ENCODE peak calls at places on chromosomes 12 and 14, in eight cellular contexts. G, Q, T, K, D, H, U and L are unnamed samples.

GRCh38 chr14:52124791-52125661 is 56.2 kb upstream of the NID2 start:
- DNase-seq in Q (no peak), U (peak; percentile 3), K (peak; percentile 20), H (no peak), D (no peak), G (no peak), T (peak; percentile 36), L (no peak)

GRCh38 chr12:114751712-114752111 is 67.7 kb upstream of the TBX3 start:
- DNase-seq in D (no peak), K (no peak), T (no peak), Q (no peak), G (no peak), U (no peak), H (no peak), L (no peak)

GRCh38 chr14:89672636-89673279 is 255.7 kb upstream of the FOXN3 start:
- DNase-seq in U (no peak), K (no peak), H (no peak), D (no peak), Q (no peak), G (peak; percentile 31), T (peak; percentile 23), L (no peak)

GRCh38 chr14:36657409-36658090 is 4.1 kb upstream of the PAX9 start:
- DNase-seq in U (no peak), Q (no peak), K (no peak), H (no peak), G (no peak), D (no peak), T (no peak), L (no peak)

GRCh38 chr14:101665478-101666078 is 95.9 kb upstream of the PPP2R5C start:
- DNase-seq in Q (no peak), G (peak; percentile 19), U (no peak), K (peak; percentile 1), D (no peak), T (no peak), H (peak; percentile 21), L (peak; percentile 61)

GRCh38 chr12:82981150-82981549 is 294.4 kb downstream of the TMTC2 start:
- DNase-seq in H (no peak), D (no peak), K (no peak), Q (no peak), G (no peak), T (no peak), U (no peak), L (no peak)

GRCh38 chr14:52902971-52903385 is 47.9 kb downstream of the FERMT2 start:
- DNase-seq in T (no peak), K (no peak), H (no peak), U (no peak), D (no peak), G (no peak), Q (no peak), L (no peak)

GRCh38 chr12:111937429-111937828 is 75.5 kb downstream of the TMEM116 start:
- DNase-seq in H (no peak), T (no peak), G (no peak), K (no peak), Q (no peak), U (no peak), D (no peak), L (no peak)

GRCh38 chr14:87896393-87897380 is 96.3 kb downstream of the GALC start:
- DNase-seq in H (no peak), T (no peak), D (no peak), Q (no peak), K (peak; percentile 47), U (no peak), G (no peak), L (peak; percentile 4)

GRCh38 chr12:25816637-25817036 is 141.8 kb upstream of the RASSF8 start:
- DNase-seq in Q (no peak), H (no peak), D (no peak), U (no peak), T (no peak), K (peak; percentile 20), G (no peak), L (no peak)

GRCh38 chr12:46299846-46300245 is 31.0 kb upstream of the SLC38A1 start:
- DNase-seq in G (no peak), H (no peak), U (no peak), Q (no peak), D (no peak), T (no peak), K (no peak), L (no peak)

GRCh38 chr12:105945935-105946334 is 192.8 kb downstream of the NUAK1 start:
- DNase-seq in G (no peak), H (no peak), Q (no peak), T (no peak), U (no peak), D (no peak), K (no peak), L (no peak)

GRCh38 chr12:90261283-90261682 is 552.6 kb upstream of the ATP2B1 start:
- DNase-seq in H (no peak), T (no peak), Q (no peak), G (no peak), U (no peak), K (no peak), D (no peak), L (no peak)

GRCh38 chr12:47078733-47079364 is 572 bp upstream of the PCED1B start:
- DNase-seq in G (peak; percentile 56), D (peak; percentile 9), U (no peak), Q (peak; percentile 11), T (no peak), H (peak; percentile 48), K (no peak), L (peak; percentile 68)

GRCh38 chr12:91804533-91804932 is 341.1 kb downstream of the BTG1 start:
- DNase-seq in Q (no peak), K (no peak), D (no peak), T (no peak), G (no peak), U (no peak), H (no peak), L (no peak)

GRCh38 chr12:15728118-15728598 is 61.0 kb downstream of the EPS8 start:
- DNase-seq in H (no peak), T (no peak), Q (no peak), D (no peak), K (peak; percentile 61), U (no peak), G (no peak), L (no peak)

GRCh38 chr12:107042801-107043200 is 50.5 kb downstream of the CRY1 start:
- DNase-seq in K (no peak), U (no peak), T (no peak), Q (no peak), H (no peak), D (no peak), G (peak; percentile 20), L (no peak)

GRCh38 chr12:64009321-64010068 is 165.0 kb downstream of the SRGAP1 start:
- DNase-seq in Q (no peak), K (no peak), G (no peak), T (no peak), U (no peak), D (no peak), H (no peak), L (no peak)

GRCh38 chr12:69901141-69901900 is 76.3 kb downstream of the MYRFL start:
- DNase-seq in Q (no peak), H (no peak), U (no peak), D (no peak), G (no peak), T (no peak), K (no peak), L (no peak)

GRCh38 chr14:104388011-104388521 is 191.5 kb upstream of the C14orf180 start:
- DNase-seq in T (peak; percentile 3), H (no peak), G (no peak), K (no peak), U (no peak), Q (no peak), D (no peak), L (no peak)

GRCh38 chr12:122980192-122981035 is at the start of gene ARL6IP4:
- DNase-seq in U (peak; percentile 57), G (peak; percentile 77), Q (peak; percentile 34), D (peak; percentile 54), T (peak; percentile 72), H (peak; percentile 81), K (no peak), L (peak; percentile 73)

GRCh38 chr12:112239020-112239419 is 113.7 kb downstream of the TRAFD1 start:
- DNase-seq in U (no peak), K (no peak), Q (no peak), T (no peak), G (no peak), D (no peak), H (no peak), L (no peak)

GRCh38 chr12:95790025-95790911 is at the start of gene NTN4:
- DNase-seq in Q (no peak), H (peak; percentile 31), G (peak; percentile 50), T (peak; percentile 62), D (no peak), K (no peak), U (no peak), L (peak; percentile 33)

GRCh38 chr12:112130461-112130998 is 5.2 kb downstream of the TRAFD1 start:
- DNase-seq in D (no peak), T (no peak), K (no peak), Q (no peak), G (no peak), U (no peak), H (no peak), L (no peak)

GRCh38 chr14:65881642-65882041 is 469.1 kb downstream of the FUT8 start:
- DNase-seq in H (no peak), D (no peak), K (no peak), U (no peak), T (no peak), G (no peak), Q (no peak), L (no peak)

GRCh38 chr12:58639323-58639934 is 280.9 kb downstream of the LRIG3 start:
- DNase-seq in U (no peak), D (no peak), T (no peak), K (no peak), G (no peak), Q (no peak), H (no peak), L (no peak)

GRCh38 chr14:87497301-87497700 is 495.7 kb downstream of the GALC start:
- DNase-seq in G (no peak), U (no peak), T (no peak), K (no peak), H (no peak), Q (no peak), D (no peak), L (no peak)

GRCh38 chr12:41250748-41251147 is 62.6 kb downstream of the PDZRN4 start:
- DNase-seq in Q (no peak), H (no peak), K (no peak), T (no peak), U (no peak), D (no peak), G (no peak), L (no peak)

GRCh38 chr14:70995671-70996070 is 88.4 kb downstream of the PCNX1 start:
- DNase-seq in T (no peak), G (peak; percentile 35), Q (no peak), H (no peak), K (no peak), U (no peak), D (no peak), L (no peak)

GRCh38 chr14:90543876-90544275 is 147.0 kb downstream of the CALM1 start:
- DNase-seq in Q (no peak), G (no peak), T (no peak), U (no peak), K (no peak), D (no peak), H (no peak), L (no peak)

GRCh38 chr14:25108959-25109358 is 59.0 kb upstream of the STXBP6 start:
- DNase-seq in H (no peak), G (no peak), K (no peak), Q (no peak), U (no peak), T (no peak), D (no peak), L (no peak)

GRCh38 chr12:94745562-94745961 is 95.2 kb upstream of the TMCC3 start:
- DNase-seq in Q (no peak), K (no peak), D (no peak), G (no peak), T (no peak), U (no peak), H (no peak), L (no peak)

GRCh38 chr14:89420502-89420901 is 3.5 kb upstream of the FOXN3 start:
- DNase-seq in G (no peak), U (no peak), T (no peak), D (no peak), Q (no peak), K (no peak), H (no peak), L (no peak)

GRCh38 chr14:94936901-94937321 is 167.0 kb upstream of the GSC start:
- DNase-seq in T (peak; percentile 42), H (no peak), Q (no peak), G (no peak), U (peak; percentile 50), D (no peak), K (no peak), L (no peak)